ENCODE peak calls at places on chromosomes 5 and 9, in ten cellular contexts. M is IMR-90; B is right atrium auricular region; C is tibial artery; I is adrenal gland; W is effector memory CD4-positive, alpha-beta T cell; L is heart left ventricle; Q is left ventricle myocardium inferior; O is cardiac muscle cell; T is lower lobe of right lung. A is an unnamed sample. For H3K4me1, the result is how much of the 10 kb centered on the place peaks cover.

GRCh38 chr5:31889131-31889561 is 250.2 kb downstream of the PDZD2 start:
- DNase-seq in M (no peak), B (no peak), C (no peak), I (no peak), W (no peak), L (no peak), Q (no peak), O (no peak), T (no peak), A (no peak)

GRCh38 chr9:93053781-93054331 is 4.6 kb upstream of the SUSD3 start:
- DNase-seq in M (no peak), B (no peak), C (no peak), I (no peak), W (no peak), L (no peak), Q (no peak), O (no peak), T (no peak), A (no peak)

GRCh38 chr9:137114220-137114612 is 317 bp downstream of the DPP7 start:
- DNase-seq in M (no peak), B (no peak), C (no peak), I (no peak), W (no peak), L (no peak), Q (no peak), O (peak), T (peak), A (no peak)

GRCh38 chr5:160030631-160031377 is 21.9 kb downstream of the TTC1 start:
- DNase-seq in M (peak), B (no peak), C (no peak), I (no peak), W (no peak), L (no peak), Q (no peak), O (peak), T (no peak), A (no peak)

GRCh38 chr5:55188656-55189380 is 15.8 kb upstream of the CDC20B start:
- DNase-seq in M (no peak), B (no peak), C (no peak), I (no peak), W (no peak), L (no peak), Q (no peak), O (no peak), T (no peak), A (no peak)

GRCh38 chr5:136819526-136820302 is 454.4 kb upstream of the TRPC7 start:
- DNase-seq in M (no peak), B (no peak), C (no peak), I (no peak), W (no peak), L (no peak), Q (no peak), O (no peak), T (no peak), A (no peak)

GRCh38 chr5:179914032-179914755 is 6.5 kb upstream of the TBC1D9B start:
- DNase-seq in M (peak), B (no peak), C (no peak), I (peak), W (no peak), L (no peak), Q (no peak), O (peak), T (no peak), A (no peak)

GRCh38 chr9:88339322-88339721 is 48.9 kb upstream of the SPIN1 start:
- DNase-seq in M (no peak), B (no peak), C (no peak), I (no peak), W (no peak), L (no peak), Q (no peak), O (no peak), T (no peak), A (no peak)

GRCh38 chr9:107222020-107222522 is 61.0 kb upstream of the RAD23B start:
- DNase-seq in M (peak), B (no peak), C (no peak), I (no peak), W (no peak), L (no peak), Q (no peak), O (peak), T (no peak), A (no peak)

GRCh38 chr9:31251386-31251785 is 1133.1 kb upstream of the ACO1 start:
- DNase-seq in M (no peak), B (no peak), C (no peak), I (no peak), W (no peak), L (no peak), Q (no peak), O (no peak), T (no peak), A (no peak)

GRCh38 chr5:92616085-92616484 is 964.9 kb downstream of the NR2F1-AS1 start:
- DNase-seq in M (no peak), B (no peak), C (no peak), I (no peak), W (no peak), L (no peak), Q (no peak), O (no peak), T (no peak), A (no peak)
- H3K4me1 ChIP-seq in M (under half), B (under half), C (under half), I (under half), W (under half), L (under half), Q (under half), O (under half), T (under half), A (under half)

DNA sequence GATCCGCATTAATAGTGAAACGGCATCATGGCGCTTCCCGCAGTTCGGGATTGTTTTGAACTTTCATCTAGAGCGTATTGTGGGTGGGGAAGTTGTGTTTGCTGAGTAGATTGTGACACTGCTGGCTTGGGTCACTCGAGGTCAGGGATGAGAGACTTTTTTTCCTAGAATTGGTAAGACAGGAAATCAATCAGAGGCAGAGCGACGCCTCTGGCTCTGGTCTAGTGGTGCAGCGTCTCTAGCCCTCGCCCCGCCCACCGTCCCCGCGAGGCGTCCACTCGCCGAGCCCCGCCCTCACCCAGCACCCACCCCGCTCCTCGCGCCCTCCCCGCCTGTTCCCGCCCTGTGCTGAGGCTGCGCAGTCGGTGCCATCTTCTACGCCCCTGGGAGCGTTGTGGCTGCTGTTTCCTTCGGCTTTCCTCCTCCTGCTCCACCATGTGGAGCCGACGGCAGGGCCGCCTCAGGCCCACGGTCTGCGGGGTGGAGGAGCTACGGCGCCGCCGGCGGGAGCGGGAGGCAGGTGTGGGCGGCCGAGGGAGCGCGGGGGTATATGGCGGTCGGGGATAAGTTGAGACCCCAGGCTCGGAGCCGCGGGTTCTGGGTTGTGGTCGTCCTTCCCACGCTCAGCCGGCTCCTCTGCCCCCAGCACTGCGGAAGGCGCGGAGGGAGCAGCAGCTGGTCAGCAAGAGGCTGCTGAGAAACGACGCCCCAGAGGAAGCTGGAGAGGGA is at the start of gene TMCO6:
- DNase-seq in M (peak), B (peak), C (peak), I (peak), W (peak), L (peak), Q (peak), O (peak), T (peak), A (peak)
- H3K4me1 ChIP-seq in M (under half), B (under half), C (under half), I (under half), W (under half), L (under half), Q (under half), O (under half), T (under half), A (under half)

GRCh38 chr9:129163753-129164152 is 14.3 kb downstream of the IER5L start:
- DNase-seq in M (no peak), B (no peak), C (no peak), I (no peak), W (no peak), L (no peak), Q (no peak), O (no peak), T (no peak), A (peak)
- H3K4me1 ChIP-seq in M (under half), B (under half), C (under half), I (under half), W (under half), L (under half), Q (under half), O (under half), T (under half), A (under half)

GRCh38 chr5:14195588-14195987 is 52.4 kb downstream of the TRIO start:
- DNase-seq in M (no peak), B (no peak), C (no peak), I (no peak), W (no peak), L (no peak), Q (no peak), O (no peak), T (no peak), A (no peak)
- H3K4me1 ChIP-seq in M (under half), B (under half), C (under half), I (under half), W (under half), L (half or more), Q (half or more), O (under half), T (under half), A (under half)

DNA sequence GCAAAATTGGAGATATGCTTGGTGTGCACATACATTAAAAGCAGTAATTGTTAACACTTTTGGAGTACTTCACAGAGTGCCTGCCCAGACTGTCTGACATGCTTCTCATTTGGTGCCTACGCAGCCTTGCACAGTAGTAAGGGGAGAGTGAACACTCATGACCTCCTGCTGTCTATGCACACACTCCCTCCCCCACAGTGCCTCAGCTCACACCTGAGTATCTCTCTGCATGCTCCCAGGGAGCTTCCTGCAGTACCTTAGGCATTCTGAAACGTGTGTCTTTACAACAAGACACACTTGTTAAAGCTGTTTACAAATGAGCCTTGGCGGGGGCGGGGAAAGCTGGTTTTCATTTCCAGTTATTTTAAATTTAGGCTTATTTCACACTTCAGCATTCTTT is 18.0 kb downstream of the MAP3K1 start:
- DNase-seq in M (no peak), B (no peak), C (no peak), I (no peak), W (no peak), L (no peak), Q (no peak), O (no peak), T (no peak), A (no peak)
- H3K4me1 ChIP-seq in M (under half), B (under half), C (under half), I (under half), W (half or more), L (half or more), Q (half or more), O (half or more), T (half or more), A (under half)

GRCh38 chr5:79202076-79202475 is 33.9 kb upstream of the JMY start:
- DNase-seq in M (peak), B (no peak), C (no peak), I (no peak), W (no peak), L (no peak), Q (no peak), O (peak), T (no peak), A (no peak)
- H3K4me1 ChIP-seq in M (under half), B (under half), C (under half), I (under half), W (under half), L (under half), Q (under half), O (under half), T (under half), A (under half)

GRCh38 chr5:119385136-119386128 is 29.6 kb downstream of the TNFAIP8 start:
- DNase-seq in M (no peak), B (no peak), C (no peak), I (no peak), W (no peak), L (no peak), Q (no peak), O (no peak), T (no peak), A (no peak)
- H3K4me1 ChIP-seq in M (under half), B (under half), C (under half), I (under half), W (under half), L (under half), Q (half or more), O (under half), T (under half), A (under half)